ENCODE peak calls at places on chromosomes 1 and 21, in eight cellular contexts. One of them, this sample, is unnamed.

GRCh38 chr1:18161690-18162089 is 54.1 kb downstream of the IGSF21 start:
- DNase-seq in amniotic stem cell: no peak
- DNase-seq in activated CD8-positive, alpha-beta memory T cell treated with anti-CD3 and anti-CD28 coated beads, Interleukin-2, amount 50 U/mL, for 4 hours: no peak
- DNase-seq in NAMALWA: no peak
- DNase-seq in ACHN: no peak
- DNase-seq in stimulated activated CD8-positive, alpha-beta memory T cell treated with anti-CD3 and anti-CD28 coated beads, Interleukin-4, amount 100 ng/mL, for 1 hour: no peak
- DNase-seq in NCI-H1105: no peak
- DNase-seq in heart right ventricle: no peak
- DNase-seq in this sample: no peak

GRCh38 chr1:205538211-205538840 is 33.9 kb downstream of the CDK18 start:
- DNase-seq in amniotic stem cell: no peak
- DNase-seq in activated CD8-positive, alpha-beta memory T cell treated with anti-CD3 and anti-CD28 coated beads, Interleukin-2, amount 50 U/mL, for 4 hours: no peak
- DNase-seq in NAMALWA: no peak
- DNase-seq in ACHN: no peak
- DNase-seq in stimulated activated CD8-positive, alpha-beta memory T cell treated with anti-CD3 and anti-CD28 coated beads, Interleukin-4, amount 100 ng/mL, for 1 hour: no peak
- DNase-seq in NCI-H1105: no peak
- DNase-seq in heart right ventricle: no peak
- DNase-seq in this sample: no peak

GRCh38 chr1:165542647-165543046 is 1.2 kb upstream of the LRRC52 start:
- DNase-seq in amniotic stem cell: no peak
- DNase-seq in activated CD8-positive, alpha-beta memory T cell treated with anti-CD3 and anti-CD28 coated beads, Interleukin-2, amount 50 U/mL, for 4 hours: no peak
- DNase-seq in NAMALWA: no peak
- DNase-seq in ACHN: no peak
- DNase-seq in stimulated activated CD8-positive, alpha-beta memory T cell treated with anti-CD3 and anti-CD28 coated beads, Interleukin-4, amount 100 ng/mL, for 1 hour: no peak
- DNase-seq in NCI-H1105: no peak
- DNase-seq in heart right ventricle: no peak
- DNase-seq in this sample: no peak

GRCh38 chr21:34037009-34037408 is 36.4 kb upstream of the MRPS6 start:
- DNase-seq in amniotic stem cell: no peak
- DNase-seq in activated CD8-positive, alpha-beta memory T cell treated with anti-CD3 and anti-CD28 coated beads, Interleukin-2, amount 50 U/mL, for 4 hours: no peak
- DNase-seq in NAMALWA: no peak
- DNase-seq in ACHN: no peak
- DNase-seq in stimulated activated CD8-positive, alpha-beta memory T cell treated with anti-CD3 and anti-CD28 coated beads, Interleukin-4, amount 100 ng/mL, for 1 hour: no peak
- DNase-seq in NCI-H1105: no peak
- DNase-seq in heart right ventricle: no peak
- DNase-seq in this sample: no peak

GRCh38 chr21:37412603-37413360 is 46.2 kb downstream of the DYRK1A start:
- DNase-seq in amniotic stem cell: peak; percentile 29
- DNase-seq in activated CD8-positive, alpha-beta memory T cell treated with anti-CD3 and anti-CD28 coated beads, Interleukin-2, amount 50 U/mL, for 4 hours: no peak
- DNase-seq in NAMALWA: no peak
- DNase-seq in ACHN: no peak
- DNase-seq in stimulated activated CD8-positive, alpha-beta memory T cell treated with anti-CD3 and anti-CD28 coated beads, Interleukin-4, amount 100 ng/mL, for 1 hour: no peak
- DNase-seq in NCI-H1105: no peak
- DNase-seq in heart right ventricle: no peak
- DNase-seq in this sample: no peak

GRCh38 chr1:46532095-46532494 is 19.4 kb downstream of the KNCN start:
- DNase-seq in amniotic stem cell: no peak
- DNase-seq in activated CD8-positive, alpha-beta memory T cell treated with anti-CD3 and anti-CD28 coated beads, Interleukin-2, amount 50 U/mL, for 4 hours: no peak
- DNase-seq in NAMALWA: no peak
- DNase-seq in ACHN: no peak
- DNase-seq in stimulated activated CD8-positive, alpha-beta memory T cell treated with anti-CD3 and anti-CD28 coated beads, Interleukin-4, amount 100 ng/mL, for 1 hour: no peak
- DNase-seq in NCI-H1105: no peak
- DNase-seq in heart right ventricle: no peak
- DNase-seq in this sample: no peak

GRCh38 chr1:117826551-117827078 is 102.8 kb downstream of the GDAP2 start:
- DNase-seq in amniotic stem cell: peak; percentile 68
- DNase-seq in activated CD8-positive, alpha-beta memory T cell treated with anti-CD3 and anti-CD28 coated beads, Interleukin-2, amount 50 U/mL, for 4 hours: no peak
- DNase-seq in NAMALWA: no peak
- DNase-seq in ACHN: peak; percentile 58
- DNase-seq in stimulated activated CD8-positive, alpha-beta memory T cell treated with anti-CD3 and anti-CD28 coated beads, Interleukin-4, amount 100 ng/mL, for 1 hour: no peak
- DNase-seq in NCI-H1105: no peak
- DNase-seq in heart right ventricle: no peak
- DNase-seq in this sample: peak; percentile 87

GRCh38 chr1:223211323-223211985 is 68.4 kb upstream of the TLR5 start:
- DNase-seq in amniotic stem cell: no peak
- DNase-seq in activated CD8-positive, alpha-beta memory T cell treated with anti-CD3 and anti-CD28 coated beads, Interleukin-2, amount 50 U/mL, for 4 hours: no peak
- DNase-seq in NAMALWA: no peak
- DNase-seq in ACHN: no peak
- DNase-seq in stimulated activated CD8-positive, alpha-beta memory T cell treated with anti-CD3 and anti-CD28 coated beads, Interleukin-4, amount 100 ng/mL, for 1 hour: no peak
- DNase-seq in NCI-H1105: no peak
- DNase-seq in heart right ventricle: no peak
- DNase-seq in this sample: no peak

GRCh38 chr1:43900386-43900785 is 33.2 kb upstream of the ARTN start:
- DNase-seq in amniotic stem cell: no peak
- DNase-seq in activated CD8-positive, alpha-beta memory T cell treated with anti-CD3 and anti-CD28 coated beads, Interleukin-2, amount 50 U/mL, for 4 hours: no peak
- DNase-seq in NAMALWA: no peak
- DNase-seq in ACHN: no peak
- DNase-seq in stimulated activated CD8-positive, alpha-beta memory T cell treated with anti-CD3 and anti-CD28 coated beads, Interleukin-4, amount 100 ng/mL, for 1 hour: no peak
- DNase-seq in NCI-H1105: no peak
- DNase-seq in heart right ventricle: no peak
- DNase-seq in this sample: no peak

GRCh38 chr1:38166461-38166860 is 119.9 kb upstream of the POU3F1 start:
- DNase-seq in amniotic stem cell: no peak
- DNase-seq in activated CD8-positive, alpha-beta memory T cell treated with anti-CD3 and anti-CD28 coated beads, Interleukin-2, amount 50 U/mL, for 4 hours: no peak
- DNase-seq in NAMALWA: no peak
- DNase-seq in ACHN: no peak
- DNase-seq in stimulated activated CD8-positive, alpha-beta memory T cell treated with anti-CD3 and anti-CD28 coated beads, Interleukin-4, amount 100 ng/mL, for 1 hour: no peak
- DNase-seq in NCI-H1105: no peak
- DNase-seq in heart right ventricle: no peak
- DNase-seq in this sample: no peak

GRCh38 chr21:31732538-31732864 is 583 bp upstream of the SCAF4 start:
- DNase-seq in amniotic stem cell: no peak
- DNase-seq in activated CD8-positive, alpha-beta memory T cell treated with anti-CD3 and anti-CD28 coated beads, Interleukin-2, amount 50 U/mL, for 4 hours: no peak
- DNase-seq in NAMALWA: no peak
- DNase-seq in ACHN: no peak
- DNase-seq in stimulated activated CD8-positive, alpha-beta memory T cell treated with anti-CD3 and anti-CD28 coated beads, Interleukin-4, amount 100 ng/mL, for 1 hour: no peak
- DNase-seq in NCI-H1105: no peak
- DNase-seq in heart right ventricle: no peak
- DNase-seq in this sample: no peak

GRCh38 chr1:156122519-156123355 is 8.2 kb downstream of the LMNA start:
- DNase-seq in amniotic stem cell: no peak
- DNase-seq in activated CD8-positive, alpha-beta memory T cell treated with anti-CD3 and anti-CD28 coated beads, Interleukin-2, amount 50 U/mL, for 4 hours: no peak
- DNase-seq in NAMALWA: no peak
- DNase-seq in ACHN: peak; percentile 95
- DNase-seq in stimulated activated CD8-positive, alpha-beta memory T cell treated with anti-CD3 and anti-CD28 coated beads, Interleukin-4, amount 100 ng/mL, for 1 hour: no peak
- DNase-seq in NCI-H1105: no peak
- DNase-seq in heart right ventricle: peak; percentile 92
- DNase-seq in this sample: peak; percentile 68

GRCh38 chr1:183602510-183602909 is 12.3 kb upstream of the NCF2 start:
- DNase-seq in amniotic stem cell: no peak
- DNase-seq in activated CD8-positive, alpha-beta memory T cell treated with anti-CD3 and anti-CD28 coated beads, Interleukin-2, amount 50 U/mL, for 4 hours: no peak
- DNase-seq in NAMALWA: no peak
- DNase-seq in ACHN: no peak
- DNase-seq in stimulated activated CD8-positive, alpha-beta memory T cell treated with anti-CD3 and anti-CD28 coated beads, Interleukin-4, amount 100 ng/mL, for 1 hour: no peak
- DNase-seq in NCI-H1105: no peak
- DNase-seq in heart right ventricle: no peak
- DNase-seq in this sample: no peak

GRCh38 chr1:33163621-33164071 is 18.2 kb downstream of the TRIM62 start:
- DNase-seq in amniotic stem cell: no peak
- DNase-seq in activated CD8-positive, alpha-beta memory T cell treated with anti-CD3 and anti-CD28 coated beads, Interleukin-2, amount 50 U/mL, for 4 hours: no peak
- DNase-seq in NAMALWA: no peak
- DNase-seq in ACHN: no peak
- DNase-seq in stimulated activated CD8-positive, alpha-beta memory T cell treated with anti-CD3 and anti-CD28 coated beads, Interleukin-4, amount 100 ng/mL, for 1 hour: no peak
- DNase-seq in NCI-H1105: no peak
- DNase-seq in heart right ventricle: no peak
- DNase-seq in this sample: no peak

GRCh38 chr1:225877570-225877969 is 4.6 kb downstream of the TMEM63A start:
- DNase-seq in amniotic stem cell: no peak
- DNase-seq in activated CD8-positive, alpha-beta memory T cell treated with anti-CD3 and anti-CD28 coated beads, Interleukin-2, amount 50 U/mL, for 4 hours: peak; percentile 35
- DNase-seq in NAMALWA: peak; percentile 51
- DNase-seq in ACHN: peak; percentile 41
- DNase-seq in stimulated activated CD8-positive, alpha-beta memory T cell treated with anti-CD3 and anti-CD28 coated beads, Interleukin-4, amount 100 ng/mL, for 1 hour: no peak
- DNase-seq in NCI-H1105: no peak
- DNase-seq in heart right ventricle: peak; percentile 52
- DNase-seq in this sample: peak; percentile 49

GRCh38 chr1:245748246-245748645 is 593.5 kb downstream of the KIF26B start:
- DNase-seq in amniotic stem cell: no peak
- DNase-seq in activated CD8-positive, alpha-beta memory T cell treated with anti-CD3 and anti-CD28 coated beads, Interleukin-2, amount 50 U/mL, for 4 hours: no peak
- DNase-seq in NAMALWA: no peak
- DNase-seq in ACHN: no peak
- DNase-seq in stimulated activated CD8-positive, alpha-beta memory T cell treated with anti-CD3 and anti-CD28 coated beads, Interleukin-4, amount 100 ng/mL, for 1 hour: no peak
- DNase-seq in NCI-H1105: no peak
- DNase-seq in heart right ventricle: no peak
- DNase-seq in this sample: no peak

GRCh38 chr1:109985251-109986053 is 887 bp downstream of the AHCYL1 start:
- DNase-seq in amniotic stem cell: no peak
- DNase-seq in activated CD8-positive, alpha-beta memory T cell treated with anti-CD3 and anti-CD28 coated beads, Interleukin-2, amount 50 U/mL, for 4 hours: no peak
- DNase-seq in NAMALWA: no peak
- DNase-seq in ACHN: no peak
- DNase-seq in stimulated activated CD8-positive, alpha-beta memory T cell treated with anti-CD3 and anti-CD28 coated beads, Interleukin-4, amount 100 ng/mL, for 1 hour: no peak
- DNase-seq in NCI-H1105: no peak
- DNase-seq in heart right ventricle: no peak
- DNase-seq in this sample: peak; percentile 49

GRCh38 chr1:201361652-201362504 is 15.6 kb downstream of the TNNT2 start:
- DNase-seq in amniotic stem cell: no peak
- DNase-seq in activated CD8-positive, alpha-beta memory T cell treated with anti-CD3 and anti-CD28 coated beads, Interleukin-2, amount 50 U/mL, for 4 hours: no peak
- DNase-seq in NAMALWA: peak; percentile 71
- DNase-seq in ACHN: peak; percentile 56
- DNase-seq in stimulated activated CD8-positive, alpha-beta memory T cell treated with anti-CD3 and anti-CD28 coated beads, Interleukin-4, amount 100 ng/mL, for 1 hour: no peak
- DNase-seq in NCI-H1105: peak; percentile 43
- DNase-seq in heart right ventricle: no peak
- DNase-seq in this sample: peak; percentile 54

GRCh38 chr1:233615571-233615970 is 1.7 kb downstream of the KCNK1 start:
- DNase-seq in amniotic stem cell: no peak
- DNase-seq in activated CD8-positive, alpha-beta memory T cell treated with anti-CD3 and anti-CD28 coated beads, Interleukin-2, amount 50 U/mL, for 4 hours: no peak
- DNase-seq in NAMALWA: no peak
- DNase-seq in ACHN: no peak
- DNase-seq in stimulated activated CD8-positive, alpha-beta memory T cell treated with anti-CD3 and anti-CD28 coated beads, Interleukin-4, amount 100 ng/mL, for 1 hour: no peak
- DNase-seq in NCI-H1105: no peak
- DNase-seq in heart right ventricle: no peak
- DNase-seq in this sample: peak; percentile 32

GRCh38 chr1:201481761-201482493 is 12.9 kb upstream of the PHLDA3 start:
- DNase-seq in amniotic stem cell: no peak
- DNase-seq in activated CD8-positive, alpha-beta memory T cell treated with anti-CD3 and anti-CD28 coated beads, Interleukin-2, amount 50 U/mL, for 4 hours: peak; percentile 81
- DNase-seq in NAMALWA: peak; percentile 88
- DNase-seq in ACHN: peak; percentile 83
- DNase-seq in stimulated activated CD8-positive, alpha-beta memory T cell treated with anti-CD3 and anti-CD28 coated beads, Interleukin-4, amount 100 ng/mL, for 1 hour: peak; percentile 66
- DNase-seq in NCI-H1105: peak; percentile 80
- DNase-seq in heart right ventricle: peak; percentile 90
- DNase-seq in this sample: peak; percentile 53

GRCh38 chr1:222730866-222731265 is 6.1 kb upstream of the FAM177B start:
- DNase-seq in amniotic stem cell: no peak
- DNase-seq in activated CD8-positive, alpha-beta memory T cell treated with anti-CD3 and anti-CD28 coated beads, Interleukin-2, amount 50 U/mL, for 4 hours: no peak
- DNase-seq in NAMALWA: no peak
- DNase-seq in ACHN: no peak
- DNase-seq in stimulated activated CD8-positive, alpha-beta memory T cell treated with anti-CD3 and anti-CD28 coated beads, Interleukin-4, amount 100 ng/mL, for 1 hour: no peak
- DNase-seq in NCI-H1105: no peak
- DNase-seq in heart right ventricle: no peak
- DNase-seq in this sample: no peak

This sample was measured in RKO.